ENCODE peak calls at places on chromosome 21, in nine cellular contexts. One of them, this sample, is unnamed.
A peak's percentile ranks its signal among the peaks of the same experiment; 100 is the strongest.

GRCh38 chr21:18608226-18608625 is 204.6 kb upstream of the TMPRSS15 start:
- DNase-seq in activated CD8-positive, alpha-beta memory T cell treated with anti-CD3 and anti-CD28 coated beads, Interleukin-2, amount 10 ng/mL, durations not matched to agents 7 days and 5 days: no peak
- DNase-seq in dermis blood vessel endothelial cell: no peak
- DNase-seq in NCI-H774: peak; percentile 67
- DNase-seq in AG04450: no peak
- DNase-seq in stomach: no peak
- DNase-seq in NCI-H1436: peak; percentile 85
- DNase-seq in stimulated activated CD4-positive, alpha-beta T cell treated with anti-CD3 and anti-CD28 coated beads, Interleukin-1b, Interleukin-23, amount 100 ng/mL, for 4 hours: no peak
- DNase-seq in EL: no peak
- DNase-seq in this sample: no peak

GRCh38 chr21:45836694-45837670 is 144.6 kb upstream of the COL6A1 start:
- DNase-seq in dermis blood vessel endothelial cell: no peak
- DNase-seq in EL: no peak
- DNase-seq in AG04450: no peak
- DNase-seq in stimulated activated CD4-positive, alpha-beta T cell treated with anti-CD3 and anti-CD28 coated beads, Interleukin-1b, Interleukin-23, amount 100 ng/mL, for 4 hours: no peak
- DNase-seq in NCI-H774: no peak
- DNase-seq in stomach: no peak
- DNase-seq in activated CD8-positive, alpha-beta memory T cell treated with anti-CD3 and anti-CD28 coated beads, Interleukin-2, amount 10 ng/mL, durations not matched to agents 7 days and 5 days: no peak
- DNase-seq in NCI-H1436: no peak
- DNase-seq in this sample: no peak

GRCh38 chr21:10466200-10466599 is 55.2 kb upstream of the TPTE start:
- DNase-seq in NCI-H1436: no peak
- DNase-seq in stomach: no peak
- DNase-seq in AG04450: no peak
- DNase-seq in activated CD8-positive, alpha-beta memory T cell treated with anti-CD3 and anti-CD28 coated beads, Interleukin-2, amount 10 ng/mL, durations not matched to agents 7 days and 5 days: no peak
- DNase-seq in stimulated activated CD4-positive, alpha-beta T cell treated with anti-CD3 and anti-CD28 coated beads, Interleukin-1b, Interleukin-23, amount 100 ng/mL, for 4 hours: no peak
- DNase-seq in EL: no peak
- DNase-seq in NCI-H774: no peak
- DNase-seq in dermis blood vessel endothelial cell: no peak
- DNase-seq in this sample: no peak

GRCh38 chr21:44734026-44734745 is 22.8 kb upstream of the TSPEAR start:
- DNase-seq in AG04450: no peak
- DNase-seq in stomach: no peak
- DNase-seq in EL: no peak
- DNase-seq in dermis blood vessel endothelial cell: no peak
- DNase-seq in stimulated activated CD4-positive, alpha-beta T cell treated with anti-CD3 and anti-CD28 coated beads, Interleukin-1b, Interleukin-23, amount 100 ng/mL, for 4 hours: no peak
- DNase-seq in NCI-H1436: no peak
- DNase-seq in activated CD8-positive, alpha-beta memory T cell treated with anti-CD3 and anti-CD28 coated beads, Interleukin-2, amount 10 ng/mL, durations not matched to agents 7 days and 5 days: no peak
- DNase-seq in NCI-H774: no peak
- DNase-seq in this sample: no peak

GRCh38 chr21:41970099-41970391 is 16.2 kb upstream of the C2CD2 start:
- DNase-seq in stomach: peak; percentile 3
- DNase-seq in dermis blood vessel endothelial cell: no peak
- DNase-seq in NCI-H774: no peak
- DNase-seq in NCI-H1436: no peak
- DNase-seq in AG04450: no peak
- DNase-seq in EL: no peak
- DNase-seq in activated CD8-positive, alpha-beta memory T cell treated with anti-CD3 and anti-CD28 coated beads, Interleukin-2, amount 10 ng/mL, durations not matched to agents 7 days and 5 days: peak; percentile 28
- DNase-seq in stimulated activated CD4-positive, alpha-beta T cell treated with anti-CD3 and anti-CD28 coated beads, Interleukin-1b, Interleukin-23, amount 100 ng/mL, for 4 hours: no peak
- DNase-seq in this sample: no peak

GRCh38 chr21:37695111-37695510 is 221.1 kb downstream of the KCNJ6 start:
- DNase-seq in EL: no peak
- DNase-seq in NCI-H774: no peak
- DNase-seq in stomach: no peak
- DNase-seq in AG04450: no peak
- DNase-seq in NCI-H1436: no peak
- DNase-seq in stimulated activated CD4-positive, alpha-beta T cell treated with anti-CD3 and anti-CD28 coated beads, Interleukin-1b, Interleukin-23, amount 100 ng/mL, for 4 hours: no peak
- DNase-seq in activated CD8-positive, alpha-beta memory T cell treated with anti-CD3 and anti-CD28 coated beads, Interleukin-2, amount 10 ng/mL, durations not matched to agents 7 days and 5 days: no peak
- DNase-seq in dermis blood vessel endothelial cell: no peak
- DNase-seq in this sample: no peak

GRCh38 chr21:43193651-43194302 is 25.0 kb downstream of the CRYAA start:
- DNase-seq in NCI-H774: no peak
- DNase-seq in activated CD8-positive, alpha-beta memory T cell treated with anti-CD3 and anti-CD28 coated beads, Interleukin-2, amount 10 ng/mL, durations not matched to agents 7 days and 5 days: no peak
- DNase-seq in EL: peak; percentile 89
- DNase-seq in AG04450: peak; percentile 46
- DNase-seq in NCI-H1436: no peak
- DNase-seq in stomach: no peak
- DNase-seq in dermis blood vessel endothelial cell: no peak
- DNase-seq in stimulated activated CD4-positive, alpha-beta T cell treated with anti-CD3 and anti-CD28 coated beads, Interleukin-1b, Interleukin-23, amount 100 ng/mL, for 4 hours: no peak
- DNase-seq in this sample: no peak

GRCh38 chr21:44987301-44987885 is 47.6 kb downstream of the SLX9 start:
- DNase-seq in NCI-H1436: no peak
- DNase-seq in stomach: no peak
- DNase-seq in NCI-H774: no peak
- DNase-seq in stimulated activated CD4-positive, alpha-beta T cell treated with anti-CD3 and anti-CD28 coated beads, Interleukin-1b, Interleukin-23, amount 100 ng/mL, for 4 hours: no peak
- DNase-seq in AG04450: no peak
- DNase-seq in activated CD8-positive, alpha-beta memory T cell treated with anti-CD3 and anti-CD28 coated beads, Interleukin-2, amount 10 ng/mL, durations not matched to agents 7 days and 5 days: no peak
- DNase-seq in dermis blood vessel endothelial cell: no peak
- DNase-seq in EL: no peak
- DNase-seq in this sample: no peak

GRCh38 chr21:27021801-27022200 is 54.9 kb upstream of the ADAMTS5 start:
- DNase-seq in NCI-H1436: no peak
- DNase-seq in activated CD8-positive, alpha-beta memory T cell treated with anti-CD3 and anti-CD28 coated beads, Interleukin-2, amount 10 ng/mL, durations not matched to agents 7 days and 5 days: no peak
- DNase-seq in NCI-H774: no peak
- DNase-seq in EL: no peak
- DNase-seq in stimulated activated CD4-positive, alpha-beta T cell treated with anti-CD3 and anti-CD28 coated beads, Interleukin-1b, Interleukin-23, amount 100 ng/mL, for 4 hours: no peak
- DNase-seq in AG04450: no peak
- DNase-seq in stomach: no peak
- DNase-seq in dermis blood vessel endothelial cell: no peak
- DNase-seq in this sample: no peak

GRCh38 chr21:44380876-44381275 is 27.5 kb downstream of the TRPM2 start:
- DNase-seq in NCI-H774: no peak
- DNase-seq in stomach: no peak
- DNase-seq in dermis blood vessel endothelial cell: no peak
- DNase-seq in activated CD8-positive, alpha-beta memory T cell treated with anti-CD3 and anti-CD28 coated beads, Interleukin-2, amount 10 ng/mL, durations not matched to agents 7 days and 5 days: no peak
- DNase-seq in stimulated activated CD4-positive, alpha-beta T cell treated with anti-CD3 and anti-CD28 coated beads, Interleukin-1b, Interleukin-23, amount 100 ng/mL, for 4 hours: no peak
- DNase-seq in NCI-H1436: no peak
- DNase-seq in EL: no peak
- DNase-seq in AG04450: no peak
- DNase-seq in this sample: no peak

GRCh38 chr21:38811257-38811656 is 5.5 kb downstream of the ETS2 start:
- DNase-seq in activated CD8-positive, alpha-beta memory T cell treated with anti-CD3 and anti-CD28 coated beads, Interleukin-2, amount 10 ng/mL, durations not matched to agents 7 days and 5 days: no peak
- DNase-seq in stomach: no peak
- DNase-seq in dermis blood vessel endothelial cell: peak; percentile 89
- DNase-seq in AG04450: peak; percentile 67
- DNase-seq in stimulated activated CD4-positive, alpha-beta T cell treated with anti-CD3 and anti-CD28 coated beads, Interleukin-1b, Interleukin-23, amount 100 ng/mL, for 4 hours: no peak
- DNase-seq in EL: peak; percentile 97
- DNase-seq in NCI-H1436: no peak
- DNase-seq in NCI-H774: no peak
- DNase-seq in this sample: no peak

This sample was measured in smooth muscle cell of the brain vasculature.